ENCODE peak calls at places on chromosomes 5 and 9, in five cellular contexts. G is SK-N-SH, W is GM12878, P is K562, N is HepG2. E is an unnamed sample.

GRCh38 chr9:109986423-109987055 is 206.5 kb downstream of the PALM2AKAP2 start:
- DNase-seq in P (no peak), N (no peak), W (no peak), G (no peak), E (no peak)

GRCh38 chr5:4994994-4995393 is 145.1 kb upstream of the ADAMTS16 start:
- DNase-seq in P (no peak), N (no peak), G (no peak), W (no peak), E (no peak)

GRCh38 chr5:151195622-151196021 is 28.3 kb downstream of the CCDC69 start:
- DNase-seq in W (no peak), G (no peak), N (no peak), P (no peak), E (no peak)

GRCh38 chr9:4793412-4794005 is 765 bp downstream of the RCL1 start:
- DNase-seq in W (no peak), N (no peak), G (no peak), P (no peak), E (no peak)

GRCh38 chr9:124133752-124134151 is 122.2 kb downstream of the LHX2 start:
- DNase-seq in W (no peak), N (peak), G (no peak), P (no peak), E (no peak)

GRCh38 chr9:7266911-7267555 is 509.3 kb downstream of the KDM4C start:
- DNase-seq in W (no peak), G (no peak), N (no peak), P (no peak), E (no peak)

GRCh38 chr5:174454464-174454863 is 269.9 kb upstream of the MSX2 start:
- DNase-seq in G (no peak), N (no peak), W (no peak), P (no peak), E (no peak)

GRCh38 chr9:136991993-136992818 is at the start of gene PAXX:
- DNase-seq in W (no peak), N (peak), P (peak), G (peak), E (peak)

GRCh38 chr5:168443533-168443932 is 42.7 kb upstream of the RARS1 start:
- DNase-seq in G (no peak), N (no peak), P (no peak), W (no peak), E (no peak)

GRCh38 chr9:15142903-15143534 is 164.0 kb downstream of the TTC39B start:
- DNase-seq in W (no peak), P (peak), N (peak), G (peak), E (peak)

GRCh38 chr5:74766348-74766886 is 500 bp downstream of the GFM2 start:
- DNase-seq in G (peak), N (peak), P (peak), W (no peak), E (peak)

GRCh38 chr5:58582004-58582403 is 871 bp upstream of the RAB3C start:
- DNase-seq in W (no peak), G (peak), P (no peak), N (no peak), E (no peak)

GRCh38 chr5:172274951-172275753 is 8.4 kb downstream of the UBTD2 start:
- DNase-seq in W (peak), N (no peak), G (no peak), P (no peak), E (no peak)

GRCh38 chr9:95506692-95507455 is 9.9 kb downstream of the PTCH1 start:
- DNase-seq in W (no peak), G (peak), N (peak), P (peak), E (no peak)

GRCh38 chr5:143921525-143922311 is 109.8 kb downstream of the HMHB1 start:
- DNase-seq in G (no peak), N (no peak), W (no peak), P (no peak), E (no peak)

GRCh38 chr9:82673904-82674303 is 389.0 kb downstream of the RASEF start:
- DNase-seq in P (no peak), N (no peak), G (no peak), W (no peak), E (no peak)

GRCh38 chr9:123753669-123754307 is 176.1 kb downstream of the DENND1A start:
- DNase-seq in G (no peak), N (no peak), P (no peak), W (no peak), E (no peak)

GRCh38 chr5:60352992-60353391 is 347.0 kb downstream of the DEPDC1B start:
- DNase-seq in N (no peak), G (no peak), P (no peak), W (no peak), E (no peak)

GRCh38 chr5:3325206-3325605 is 270.4 kb upstream of the IRX1 start:
- DNase-seq in G (no peak), W (no peak), N (no peak), P (no peak), E (no peak)

GRCh38 chr9:76230961-76231360 is 163.3 kb downstream of the RFK start:
- DNase-seq in G (no peak), P (no peak), W (no peak), N (no peak), E (no peak)

GRCh38 chr9:113892861-113893491 is 16.9 kb downstream of the ZNF618 start:
- DNase-seq in N (no peak), W (no peak), P (no peak), G (no peak), E (no peak)

GRCh38 chr9:136539427-136540412 is 6.1 kb downstream of the NOTCH1 start:
- DNase-seq in G (no peak), N (no peak), W (peak), P (peak), E (peak)

GRCh38 chr5:179178016-179178575 is 117.9 kb downstream of the ZNF354C start:
- DNase-seq in W (no peak), N (no peak), P (no peak), G (no peak), E (no peak)

GRCh38 chr9:76373777-76374474 is 20.3 kb downstream of the RFK start:
- DNase-seq in N (no peak), W (no peak), G (no peak), P (no peak), E (no peak)

GRCh38 chr5:158967566-158967965 is 132.2 kb downstream of the EBF1 start:
- DNase-seq in G (no peak), P (no peak), W (no peak), N (no peak), E (no peak)

GRCh38 chr5:36125868-36126267 is 25.8 kb downstream of the LMBRD2 start:
- DNase-seq in G (no peak), W (no peak), N (no peak), P (no peak), E (no peak)

GRCh38 chr5:154590093-154590724 is 112.2 kb upstream of the HAND1 start:
- DNase-seq in W (no peak), P (no peak), G (no peak), N (no peak), E (no peak)

GRCh38 chr9:127166651-127167524 is 44.5 kb upstream of the ANGPTL2 start:
- DNase-seq in W (peak), N (no peak), G (no peak), P (peak), E (peak)

GRCh38 chr5:121870489-121870888 is 18.8 kb downstream of the FTMT start:
- DNase-seq in W (no peak), N (no peak), P (no peak), G (no peak), E (peak)

GRCh38 chr5:173010547-173011464 is 27.2 kb downstream of the ATP6V0E1 start:
- DNase-seq in W (no peak), G (no peak), N (peak), P (peak), E (no peak)

GRCh38 chr5:142197098-142197497 is 88.5 kb downstream of the NDFIP1 start:
- DNase-seq in P (no peak), N (no peak), G (no peak), W (no peak), E (no peak)
- TF ChIP-seq MAX in P (no peak), N (no peak), G (no peak), W (no peak), E (no peak)

GRCh38 chr5:9898319-9898718 is 268.2 kb upstream of the TAS2R1 start:
- DNase-seq in G (peak), W (no peak), N (peak), P (no peak), E (peak)
- TF ChIP-seq ZBTB33 in G (no peak), W (no peak), N (no peak), P (no peak), E (no peak)

DNA sequence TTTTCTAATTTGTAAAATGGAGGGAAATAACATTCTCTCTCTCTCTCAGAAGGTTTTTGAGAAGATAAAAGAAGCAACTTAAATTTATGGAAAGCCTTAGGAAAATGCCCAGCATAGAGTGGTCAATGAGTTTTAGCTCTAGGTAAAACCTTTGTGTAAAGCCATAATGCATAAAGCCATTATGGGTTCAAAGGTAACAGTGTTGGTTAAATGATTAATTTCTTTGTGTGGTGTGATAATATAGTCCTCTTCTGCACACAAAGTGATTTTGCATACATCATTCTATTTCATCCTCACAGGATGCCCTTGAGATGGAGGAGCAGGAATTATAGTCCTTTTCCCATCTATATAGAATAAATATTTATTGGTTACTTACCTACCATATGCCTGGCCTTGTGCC is 602.9 kb downstream of the CSNK1G3 start:
- DNase-seq in W (no peak), P (no peak), G (no peak), N (no peak), E (no peak)
- TF ChIP-seq MAX in W (no peak), P (no peak), G (no peak), N (no peak), E (no peak)

GRCh38 chr9:79572891-79573696 is 1.3 kb downstream of the TLE4 start:
- DNase-seq in G (peak), N (no peak), P (peak), W (no peak), E (no peak)
- TF ChIP-seq ZBTB33 in G (no peak), N (no peak), P (no peak), W (no peak), E (no peak)

GRCh38 chr9:131598121-131598520 is 52.8 kb downstream of the PRRT1B start:
- DNase-seq in N (no peak), W (no peak), P (no peak), G (no peak), E (no peak)
- TF ChIP-seq MAX in N (no peak), W (no peak), P (no peak), G (no peak), E (no peak)

GRCh38 chr9:93945400-93946337 is 9.5 kb downstream of the BARX1 start:
- DNase-seq in G (peak), W (no peak), N (no peak), P (no peak), E (no peak)
- TF ChIP-seq ZBTB33 in G (no peak), W (no peak), N (no peak), P (no peak), E (no peak)

GRCh38 chr5:1166370-1166769 is 35.0 kb upstream of the SLC6A19 start:
- DNase-seq in P (no peak), W (no peak), G (no peak), N (no peak), E (no peak)
- TF ChIP-seq MAX in P (no peak), W (no peak), G (no peak), N (no peak), E (no peak)

E was measured in HCT116.